ENCODE peak calls at places on chromosomes 1 and 21, in eight cellular contexts. I is spleen, H is lower lobe of right lung, E is mesenchymal stem cell, C is H9, S is K562, N is tibial artery, D is thyroid gland. R is an unnamed sample. For H3K9me3, the result is how much of the 10 kb centered on the place peaks cover.

GRCh38 chr1:67559222-67559700 is 125.7 kb upstream of the GADD45A start:
- DNase-seq in C (no peak), I (no peak), N (peak), E (peak), H (no peak), D (no peak), S (peak), R (no peak)

GRCh38 chr1:80656628-80657019 is 1144.1 kb upstream of the ADGRL2 start:
- DNase-seq in S (no peak), H (no peak), E (peak), D (no peak), C (no peak), I (no peak), N (no peak), R (no peak)

GRCh38 chr1:229585338-229585737 is 26.8 kb upstream of the ABCB10 start:
- DNase-seq in C (no peak), S (no peak), N (no peak), I (no peak), H (no peak), D (no peak), E (no peak), R (no peak)

GRCh38 chr1:203127672-203128611 is at the start of gene ADORA1:
- DNase-seq in I (peak), E (peak), C (peak), S (no peak), H (peak), D (peak), N (peak), R (no peak)

GRCh38 chr1:188261849-188262248 is 1433.1 kb downstream of the PLA2G4A start:
- DNase-seq in N (no peak), I (no peak), D (no peak), E (no peak), S (no peak), H (no peak), C (no peak), R (no peak)

GRCh38 chr1:218346391-218347204 is 1.5 kb downstream of the TGFB2 start:
- DNase-seq in N (no peak), C (peak), S (no peak), D (peak), E (peak), H (no peak), I (peak), R (no peak)

GRCh38 chr1:92441316-92442311 is 45.1 kb downstream of the GFI1 start:
- DNase-seq in C (peak), N (no peak), H (no peak), D (peak), S (peak), I (no peak), E (no peak), R (no peak)

GRCh38 chr1:246691622-246692495 is 32.4 kb upstream of the SCCPDH start:
- DNase-seq in E (no peak), H (no peak), N (no peak), I (no peak), S (peak), D (no peak), C (no peak), R (no peak)

GRCh38 chr1:82110366-82111254 is 309.9 kb downstream of the ADGRL2 start:
- DNase-seq in I (no peak), D (no peak), C (no peak), S (no peak), E (peak), H (no peak), N (no peak), R (no peak)

GRCh38 chr1:12580054-12580887 is 37.7 kb downstream of the DHRS3 start:
- DNase-seq in I (no peak), E (peak), C (no peak), N (peak), S (no peak), H (no peak), D (no peak), R (no peak)

GRCh38 chr1:58035523-58035922 is 511.0 kb downstream of the OMA1 start:
- DNase-seq in C (peak), N (no peak), S (peak), E (no peak), I (no peak), H (no peak), D (no peak), R (no peak)

GRCh38 chr1:181038399-181038873 is 4.7 kb downstream of the MR1 start:
- DNase-seq in H (peak), I (no peak), C (peak), D (peak), S (peak), N (no peak), E (peak), R (no peak)

GRCh38 chr1:150615346-150616201 is 13.8 kb downstream of the ENSA start:
- DNase-seq in E (peak), S (no peak), C (no peak), N (no peak), H (no peak), D (no peak), I (no peak), R (no peak)

GRCh38 chr1:152111515-152111968 is 3.7 kb downstream of the TCHH start:
- DNase-seq in I (peak), E (no peak), H (no peak), N (no peak), S (no peak), C (peak), D (no peak), R (no peak)
- H3K9me3 ChIP-seq in I (under half), E (under half), H (under half), N (under half), S (under half), C (under half), D (under half), R (under half)

DNA sequence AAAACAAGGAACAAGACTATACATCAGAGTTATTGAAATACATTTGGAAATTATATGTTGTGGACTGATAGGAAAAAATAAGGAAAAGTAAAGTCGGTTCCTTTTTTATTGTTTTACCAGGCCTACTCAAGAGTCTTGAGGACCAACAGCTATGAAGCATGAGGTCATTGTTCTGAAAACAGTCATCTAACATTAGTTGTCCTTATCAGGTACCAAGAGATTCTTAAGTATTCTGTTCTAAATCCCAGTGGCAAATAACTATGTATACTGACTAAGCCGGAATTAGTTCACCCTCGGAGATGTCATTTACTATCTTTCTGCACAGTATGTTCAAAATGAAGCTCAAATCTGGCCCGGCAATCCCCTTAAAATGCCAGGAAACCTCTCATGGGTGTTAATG is 585 bp downstream of the ADGRL4 start:
- DNase-seq in N (no peak), S (no peak), E (peak), I (no peak), C (no peak), D (no peak), H (no peak), R (no peak)
- H3K9me3 ChIP-seq in N (under half), S (under half), E (under half), I (under half), C (under half), D (under half), H (under half), R (under half)

GRCh38 chr1:158983235-158983634 is 26.5 kb upstream of the IFI16 start:
- DNase-seq in S (no peak), D (no peak), I (no peak), C (no peak), E (no peak), N (no peak), H (no peak), R (no peak)
- H3K9me3 ChIP-seq in S (under half), D (under half), I (under half), C (under half), E (under half), N (under half), H (under half), R (under half)

GRCh38 chr1:3955196-3955772 is 55.2 kb upstream of the C1orf174 start:
- DNase-seq in D (no peak), H (no peak), E (no peak), S (no peak), I (no peak), N (no peak), C (no peak), R (no peak)

GRCh38 chr1:3959361-3959760 is 59.3 kb upstream of the C1orf174 start:
- DNase-seq in S (no peak), N (no peak), C (no peak), E (no peak), H (no peak), I (no peak), D (no peak), R (no peak)

GRCh38 chr1:3954391-3955160 is 54.5 kb upstream of the C1orf174 start:
- DNase-seq in D (peak), C (no peak), I (no peak), S (no peak), H (no peak), N (no peak), E (no peak), R (no peak)

GRCh38 chr1:3956527-3957170 is 56.6 kb upstream of the C1orf174 start:
- DNase-seq in E (no peak), C (no peak), H (no peak), N (no peak), D (no peak), S (no peak), I (no peak), R (no peak)
- H3K9me3 ChIP-seq in E (under half), C (under half), H (under half), N (under half), D (under half), S (under half), I (under half), R (under half)

GRCh38 chr1:109725510-109725909 is 13.5 kb downstream of the GSTM5 start:
- DNase-seq in S (peak), E (no peak), N (no peak), C (no peak), H (no peak), I (no peak), D (no peak), R (no peak)

GRCh38 chr1:109730666-109731065 is 10.2 kb downstream of the GSTM3 start:
- DNase-seq in N (no peak), S (no peak), E (no peak), I (no peak), D (no peak), H (no peak), C (no peak), R (no peak)

GRCh38 chr1:109726007-109726406 is 14.0 kb downstream of the GSTM5 start:
- DNase-seq in C (no peak), E (no peak), H (no peak), N (no peak), S (no peak), I (no peak), D (no peak), R (no peak)

GRCh38 chr1:109726728-109727127 is 14.1 kb downstream of the GSTM3 start:
- DNase-seq in H (no peak), E (no peak), D (no peak), C (no peak), S (no peak), N (no peak), I (no peak), R (no peak)

GRCh38 chr1:109728870-109729269 is 12.0 kb downstream of the GSTM3 start:
- DNase-seq in N (no peak), S (no peak), E (no peak), H (no peak), D (no peak), C (no peak), I (no peak), R (no peak)
- H3K9me3 ChIP-seq in N (under half), S (under half), E (under half), H (under half), D (under half), C (under half), I (under half), R (under half)

GRCh38 chr21:9738527-9738926 is 782.9 kb upstream of the TPTE start:
- DNase-seq in S (no peak), I (no peak), N (no peak), D (no peak), E (no peak), H (no peak), C (no peak), R (no peak)

GRCh38 chr21:9741343-9741742 is 780.0 kb upstream of the TPTE start:
- DNase-seq in S (no peak), N (no peak), E (no peak), I (no peak), H (no peak), C (no peak), D (no peak), R (no peak)

GRCh38 chr21:9737871-9738520 is 783.4 kb upstream of the TPTE start:
- DNase-seq in E (no peak), S (no peak), H (no peak), N (no peak), I (no peak), C (no peak), D (no peak), R (no peak)

GRCh38 chr21:9735421-9735961 is 785.9 kb upstream of the TPTE start:
- DNase-seq in H (no peak), N (no peak), I (peak), D (no peak), S (no peak), E (no peak), C (no peak), R (no peak)

GRCh38 chr21:9739240-9739639 is 782.1 kb upstream of the TPTE start:
- DNase-seq in D (no peak), C (no peak), H (no peak), E (no peak), S (no peak), I (no peak), N (no peak), R (no peak)
- H3K9me3 ChIP-seq in D (under half), C (half or more), H (under half), E (under half), S (under half), I (half or more), N (under half), R (under half)

DNA sequence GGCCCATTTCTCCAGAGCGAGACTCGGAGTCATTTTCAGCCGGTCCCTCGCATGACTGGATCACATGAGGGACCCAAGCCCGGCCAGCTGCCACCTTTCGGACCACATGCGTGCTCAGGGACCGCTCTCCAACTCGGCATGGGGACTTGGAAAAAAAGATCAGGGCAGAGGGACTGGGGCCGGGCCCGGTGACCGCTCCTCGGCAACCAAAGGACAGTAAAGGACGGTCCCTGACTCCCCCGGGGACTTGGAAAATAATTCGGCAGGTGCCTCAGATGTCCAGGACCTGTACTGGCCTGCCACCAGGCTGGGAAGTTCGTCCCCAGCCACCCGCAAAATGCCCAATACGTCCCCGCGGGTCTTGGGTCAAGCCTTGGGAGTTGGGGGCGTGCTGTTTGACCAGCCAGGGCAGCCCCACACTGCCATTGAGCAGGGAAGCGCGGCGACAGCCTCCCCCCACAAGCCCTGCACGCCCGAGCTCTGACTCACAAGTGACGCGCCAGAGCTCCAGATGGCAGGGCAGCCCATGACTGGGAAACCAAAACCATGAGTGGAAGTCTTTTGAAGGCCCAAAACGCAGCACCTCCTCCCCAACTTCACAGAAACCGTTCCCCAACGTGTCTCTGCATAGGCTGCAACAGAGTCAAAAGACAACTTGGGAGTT is 134.5 kb downstream of the LIPI start:
- DNase-seq in C (no peak), D (no peak), I (no peak), H (no peak), E (no peak), N (no peak), S (no peak), R (no peak)
- H3K9me3 ChIP-seq in C (under half), D (under half), I (half or more), H (under half), E (under half), N (under half), S (under half), R (under half)

GRCh38 chr1:88779880-88780279 is 95.8 kb downstream of the PKN2 start:
- DNase-seq in H (no peak), N (no peak), S (no peak), E (no peak), I (no peak), D (no peak), C (no peak), R (no peak)
- H3K9me3 ChIP-seq in H (under half), N (under half), S (under half), E (under half), I (under half), D (under half), C (under half), R (under half)